ENCODE peak calls at places on chromosomes 1 and 21, in ten cellular contexts. F is iris pigment epithelial cell; I is NCI-H2029; C is left cardiac atrium; Q is central memory CD4-positive, alpha-beta T cell; O is AG09309; M is PC-3; Y is heart right ventricle; E is DMS53; W is GM12892. X is an unnamed sample.

GRCh38 chr21:38037416-38037815 is 121.2 kb upstream of the KCNJ6 start:
- DNase-seq in C (no peak), I (no peak), O (no peak), F (peak; percentile 4), Y (no peak), E (no peak), Q (no peak), W (no peak), M (peak; percentile 49), X (no peak)

GRCh38 chr21:30268608-30269197 is 14.0 kb downstream of the KRTAP24-1 start:
- DNase-seq in E (peak; percentile 61), Q (no peak), W (no peak), O (no peak), M (peak; percentile 35), Y (no peak), C (no peak), I (no peak), F (no peak), X (no peak)

GRCh38 chr1:205840524-205840923 is 9.4 kb downstream of the PM20D1 start:
- DNase-seq in C (no peak), E (no peak), M (no peak), I (no peak), F (no peak), Q (no peak), Y (no peak), O (no peak), W (no peak), X (no peak)

GRCh38 chr1:235883261-235883927 is 16.7 kb upstream of the LYST start:
- DNase-seq in Q (no peak), C (peak; percentile 85), W (no peak), Y (peak; percentile 89), I (peak; percentile 74), M (peak; percentile 88), E (peak; percentile 25), F (peak; percentile 96), O (peak; percentile 86), X (no peak)

GRCh38 chr1:150066838-150067183 is 765 bp upstream of the VPS45 start:
- DNase-seq in O (no peak), Y (peak; percentile 55), M (no peak), I (no peak), F (no peak), E (peak; percentile 84), C (peak; percentile 66), W (peak; percentile 25), Q (peak; percentile 7), X (no peak)

GRCh38 chr1:200334661-200335256 is 75.1 kb downstream of the ZNF281 start:
- DNase-seq in M (peak; percentile 97), F (peak; percentile 26), I (no peak), O (no peak), E (peak; percentile 81), Q (no peak), Y (no peak), W (no peak), C (no peak), X (no peak)

GRCh38 chr1:208010070-208010469 is 99.1 kb upstream of the CD34 start:
- DNase-seq in W (no peak), C (no peak), F (no peak), I (no peak), M (no peak), Y (no peak), O (no peak), Q (no peak), E (no peak), X (no peak)

GRCh38 chr21:42021751-42022430 is 11.7 kb upstream of the ZBTB21 start:
- DNase-seq in Y (no peak), I (no peak), E (no peak), F (no peak), Q (no peak), O (no peak), W (no peak), C (no peak), M (no peak), X (no peak)

GRCh38 chr1:107661142-107661541 is 303.8 kb downstream of the VAV3 start:
- DNase-seq in M (no peak), F (no peak), O (no peak), I (no peak), W (no peak), C (no peak), Y (no peak), Q (no peak), E (no peak), X (no peak)

GRCh38 chr21:41707231-41707988 is 59.4 kb downstream of the RIPK4 start:
- DNase-seq in F (no peak), Q (no peak), I (peak; percentile 93), Y (no peak), M (peak; percentile 84), W (no peak), O (no peak), E (peak; percentile 92), C (no peak), X (no peak)

GRCh38 chr1:43521716-43522115 is 9.0 kb upstream of the PTPRF start:
- DNase-seq in I (no peak), E (no peak), C (no peak), Y (no peak), M (no peak), O (no peak), F (no peak), W (no peak), Q (no peak), X (no peak)

GRCh38 chr1:201022824-201023516 is 544 bp downstream of the KIF21B start:
- DNase-seq in O (no peak), Y (no peak), W (no peak), I (no peak), E (peak; percentile 50), M (no peak), F (peak; percentile 45), Q (peak; percentile 35), C (peak; percentile 29), X (peak; percentile 41)

GRCh38 chr1:27428316-27429028 is 36.0 kb downstream of the GPR3 start:
- DNase-seq in F (no peak), I (no peak), E (no peak), M (no peak), C (peak; percentile 48), Y (peak; percentile 50), Q (no peak), W (no peak), O (no peak), X (no peak)

GRCh38 chr1:64880449-64880848 is 85.9 kb downstream of the JAK1 start:
- DNase-seq in W (no peak), Y (no peak), I (no peak), Q (no peak), E (no peak), F (no peak), O (no peak), C (no peak), M (no peak), X (no peak)

GRCh38 chr1:195345149-195345548 is 1263.1 kb downstream of the KCNT2 start:
- DNase-seq in M (no peak), E (no peak), C (no peak), Y (no peak), O (no peak), Q (no peak), F (no peak), W (no peak), I (no peak), X (no peak)

GRCh38 chr1:101964708-101965107 is 32.0 kb downstream of the OLFM3 start:
- DNase-seq in W (no peak), E (no peak), F (no peak), M (no peak), C (no peak), Y (no peak), O (no peak), I (no peak), Q (no peak), X (no peak)

GRCh38 chr1:45260244-45260643 is 53.8 kb upstream of the ZSWIM5 start:
- DNase-seq in M (no peak), O (no peak), W (no peak), Q (no peak), Y (no peak), C (no peak), F (peak; percentile 44), E (no peak), I (no peak), X (no peak)

GRCh38 chr1:240312872-240313271 is 221.2 kb downstream of the FMN2 start:
- DNase-seq in Q (no peak), M (peak; percentile 80), Y (no peak), F (peak; percentile 96), W (no peak), C (no peak), I (no peak), E (peak; percentile 13), O (peak; percentile 88), X (no peak)

GRCh38 chr1:58003059-58003458 is 543.5 kb downstream of the OMA1 start:
- DNase-seq in I (no peak), Y (no peak), O (no peak), E (no peak), F (no peak), W (no peak), C (no peak), Q (no peak), M (no peak), X (no peak)

GRCh38 chr1:216555653-216556052 is 132.4 kb upstream of the USH2A start:
- DNase-seq in F (no peak), M (no peak), Y (no peak), O (no peak), W (no peak), I (no peak), C (no peak), Q (no peak), E (no peak), X (no peak)

GRCh38 chr1:145891143-145891542 is 5.5 kb upstream of the ANKRD35 start:
- DNase-seq in Y (no peak), I (peak; percentile 86), C (no peak), M (peak; percentile 96), O (no peak), Q (no peak), W (no peak), E (peak; percentile 58), F (peak; percentile 58), X (no peak)

GRCh38 chr1:151773698-151774097 is 10.4 kb upstream of the MRPL9 start:
- DNase-seq in Y (no peak), C (no peak), I (no peak), M (peak; percentile 93), F (peak; percentile 58), W (no peak), O (no peak), E (no peak), Q (no peak), X (no peak)

GRCh38 chr1:167456926-167457325 is 61.4 kb downstream of the CD247 start:
- DNase-seq in Q (no peak), M (no peak), F (no peak), Y (no peak), C (no peak), I (no peak), W (no peak), O (no peak), E (no peak), X (no peak)

GRCh38 chr1:16967095-16967567 is 13.3 kb downstream of the MFAP2 start:
- DNase-seq in W (no peak), O (no peak), Y (peak; percentile 60), Q (no peak), C (peak; percentile 67), E (no peak), F (peak; percentile 84), I (peak; percentile 52), M (no peak), X (no peak)

GRCh38 chr1:247079141-247079874 is 697 bp upstream of the ZNF670 start:
- DNase-seq in Y (no peak), M (no peak), C (no peak), E (peak; percentile 64), O (no peak), W (no peak), Q (peak; percentile 12), I (peak; percentile 3), F (no peak), X (peak; percentile 42)

GRCh38 chr1:200724064-200724463 is 14.6 kb upstream of the CAMSAP2 start:
- DNase-seq in Y (no peak), O (no peak), Q (no peak), F (no peak), M (peak; percentile 95), C (no peak), I (no peak), W (no peak), E (no peak), X (no peak)

GRCh38 chr1:230310381-230311163 is 115.6 kb downstream of the PGBD5 start:
- DNase-seq in E (peak; percentile 88), Y (peak; percentile 72), W (peak; percentile 63), C (peak; percentile 79), I (peak; percentile 47), O (peak; percentile 20), M (peak; percentile 96), Q (peak; percentile 45), F (peak; percentile 57), X (peak; percentile 60)

GRCh38 chr21:31750843-31751242 is 18.9 kb upstream of the SCAF4 start:
- DNase-seq in F (peak; percentile 23), M (peak; percentile 90), W (no peak), E (no peak), C (no peak), O (no peak), Y (no peak), Q (no peak), I (no peak), X (no peak)

X was measured in naive B cell.